ENCODE peak calls at places on chromosomes 12 and 14, in nine cellular contexts. L, Y, A, B, E, K, J, G and S are unnamed samples.

GRCh38 chr12:124992874-124993567 is 424 bp upstream of the BRI3BP start:
- DNase-seq in L (peak), Y (no peak), A (peak), B (no peak), E (no peak), K (peak), J (peak), G (no peak), S (no peak)

GRCh38 chr12:65643595-65644386 is 180.5 kb upstream of the HMGA2 start:
- DNase-seq in L (no peak), Y (no peak), A (peak), B (no peak), E (no peak), K (no peak), J (peak), G (no peak), S (no peak)

GRCh38 chr12:94282675-94283074 is 134.3 kb downstream of the PLXNC1 start:
- DNase-seq in L (no peak), Y (no peak), A (no peak), B (no peak), E (no peak), K (no peak), J (peak), G (peak), S (no peak)

GRCh38 chr12:6276936-6277615 is 33.4 kb upstream of the PLEKHG6 start:
- DNase-seq in L (no peak), Y (no peak), A (peak), B (no peak), E (no peak), K (no peak), J (peak), G (no peak), S (peak)

GRCh38 chr14:91108941-91109611 is 4.8 kb upstream of the DGLUCY start:
- DNase-seq in L (no peak), Y (peak), A (no peak), B (peak), E (no peak), K (no peak), J (no peak), G (peak), S (peak)

GRCh38 chr12:78386871-78387270 is 477.7 kb upstream of the SYT1 start:
- DNase-seq in L (no peak), Y (no peak), A (no peak), B (no peak), E (no peak), K (no peak), J (no peak), G (no peak), S (no peak)

GRCh38 chr14:96928779-96929380 is 131.7 kb downstream of the VRK1 start:
- DNase-seq in L (no peak), Y (no peak), A (no peak), B (no peak), E (no peak), K (no peak), J (no peak), G (no peak), S (no peak)

GRCh38 chr14:89617471-89618291 is 200.6 kb upstream of the FOXN3 start:
- DNase-seq in L (peak), Y (peak), A (peak), B (peak), E (peak), K (no peak), J (peak), G (no peak), S (no peak)

GRCh38 chr14:22623047-22623446 is 21.1 kb downstream of the OR6J1 start:
- DNase-seq in L (no peak), Y (no peak), A (no peak), B (no peak), E (no peak), K (no peak), J (no peak), G (no peak), S (no peak)

GRCh38 chr14:90402009-90402408 is 5.2 kb downstream of the CALM1 start:
- DNase-seq in L (no peak), Y (no peak), A (no peak), B (no peak), E (no peak), K (no peak), J (no peak), G (no peak), S (no peak)

GRCh38 chr12:96776908-96777307 is 130.1 kb upstream of the NEDD1 start:
- DNase-seq in L (no peak), Y (no peak), A (no peak), B (no peak), E (no peak), K (no peak), J (no peak), G (no peak), S (no peak)

GRCh38 chr12:38892090-38892786 is 13.2 kb downstream of the CPNE8 start:
- DNase-seq in L (no peak), Y (no peak), A (peak), B (no peak), E (no peak), K (no peak), J (peak), G (no peak), S (no peak)

GRCh38 chr14:93105362-93105761 is 10.4 kb downstream of the ITPK1 start:
- DNase-seq in L (no peak), Y (no peak), A (peak), B (peak), E (no peak), K (no peak), J (peak), G (peak), S (peak)

GRCh38 chr14:100865682-100866591 is 37.6 kb downstream of the RTL1 start:
- DNase-seq in L (no peak), Y (peak), A (no peak), B (no peak), E (no peak), K (no peak), J (no peak), G (peak), S (peak)

GRCh38 chr12:100311317-100311716 is 44.3 kb downstream of the SCYL2 start:
- DNase-seq in L (no peak), Y (no peak), A (no peak), B (no peak), E (no peak), K (no peak), J (no peak), G (no peak), S (no peak)

GRCh38 chr14:92316937-92317336 is 6.0 kb upstream of the SLC24A4 start:
- DNase-seq in L (no peak), Y (no peak), A (no peak), B (no peak), E (no peak), K (peak), J (no peak), G (no peak), S (no peak)

GRCh38 chr12:55972045-55972843 is 1.6 kb upstream of the RAB5B start:
- DNase-seq in L (no peak), Y (no peak), A (peak), B (no peak), E (no peak), K (no peak), J (peak), G (no peak), S (no peak)

DNA sequence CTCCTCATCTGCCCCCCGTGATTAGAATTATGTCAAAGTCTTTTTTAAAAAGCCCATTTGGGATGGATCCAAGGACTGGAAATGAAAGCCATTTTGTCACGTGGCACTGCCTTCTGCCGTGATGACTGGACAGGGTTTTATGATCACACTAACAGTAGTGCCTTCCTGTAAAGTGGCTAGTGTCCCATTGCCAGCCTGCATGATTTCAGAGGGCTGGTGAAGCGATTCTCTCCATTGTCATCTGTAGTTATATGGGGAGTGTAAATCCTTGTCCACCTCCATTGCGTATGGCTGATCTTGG is 37.6 kb downstream of the CFAP251 start:
- DNase-seq in L (no peak), Y (no peak), A (no peak), B (no peak), E (no peak), K (no peak), J (no peak), G (no peak), S (no peak)
- H3K27ac ChIP-seq in L (no peak), Y (no peak), A (no peak), B (no peak), E (no peak), K (no peak), J (no peak), G (no peak), S (no peak)

DNA sequence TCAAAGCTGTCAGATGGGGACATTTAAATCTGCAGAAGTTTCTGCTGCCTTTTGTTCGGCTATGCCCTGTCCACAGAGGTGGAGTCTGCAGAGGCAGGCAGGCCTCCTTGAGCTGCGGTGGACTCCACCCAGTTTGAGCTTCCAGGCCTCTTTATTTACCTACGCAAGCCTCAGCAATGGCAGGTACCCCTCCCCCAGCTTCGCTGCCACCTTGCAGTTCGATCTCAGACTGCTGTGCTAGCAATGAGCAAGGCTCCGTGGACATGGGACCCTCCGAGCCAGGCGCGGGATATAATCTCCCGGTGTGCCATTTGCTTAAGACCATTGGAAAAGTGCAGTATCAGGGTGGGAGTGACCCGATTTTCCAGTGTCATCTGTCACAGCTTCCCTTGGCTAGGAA is 115.5 kb downstream of the FUT8 start:
- DNase-seq in L (no peak), Y (no peak), A (no peak), B (no peak), E (no peak), K (no peak), J (no peak), G (no peak), S (no peak)
- H3K27ac ChIP-seq in L (no peak), Y (no peak), A (no peak), B (no peak), E (no peak), K (no peak), J (no peak), G (no peak), S (no peak)

DNA sequence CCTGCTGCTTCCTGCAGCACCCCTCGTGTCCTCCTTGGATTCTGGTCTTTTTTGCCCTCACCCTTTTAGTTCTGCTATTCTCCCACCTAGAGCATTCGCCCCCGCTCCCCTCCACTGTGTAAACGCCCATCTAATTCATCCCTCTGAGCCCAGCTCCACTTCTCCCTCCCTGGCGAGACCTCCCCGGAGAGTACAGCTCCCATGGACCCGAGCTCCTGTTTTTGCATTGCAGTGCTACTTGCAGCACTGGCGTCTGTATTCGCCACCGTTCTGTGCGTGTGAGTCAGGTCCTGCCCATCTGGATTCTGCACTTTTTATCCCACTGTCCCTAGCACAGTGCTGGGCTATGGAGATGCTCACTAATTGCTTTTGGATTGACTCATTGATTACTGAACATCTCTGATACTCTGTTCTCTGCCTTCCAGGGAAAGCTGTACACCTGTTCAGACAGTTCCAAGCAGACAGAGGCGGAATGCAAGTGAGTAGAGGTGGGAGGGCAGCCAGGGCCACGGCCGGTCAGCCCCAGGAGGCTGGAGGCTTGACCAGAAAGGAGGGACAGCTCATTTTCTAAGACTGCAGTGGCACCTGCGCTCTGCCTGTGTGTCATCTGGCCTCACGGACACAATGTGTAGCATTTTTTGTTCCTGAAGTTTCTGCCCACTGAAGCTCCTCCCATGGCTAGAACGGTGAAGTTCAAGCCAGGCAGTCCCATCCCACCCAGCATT is 188.4 kb upstream of the FKBP4 start:
- DNase-seq in L (no peak), Y (no peak), A (no peak), B (no peak), E (no peak), K (no peak), J (no peak), G (no peak), S (no peak)
- H3K27ac ChIP-seq in L (no peak), Y (no peak), A (no peak), B (no peak), E (no peak), K (no peak), J (no peak), G (no peak), S (no peak)

GRCh38 chr12:50033317-50033679 is 8.0 kb upstream of the RACGAP1 start:
- DNase-seq in L (no peak), Y (peak), A (no peak), B (no peak), E (no peak), K (no peak), J (no peak), G (no peak), S (peak)
- H3K27ac ChIP-seq in L (no peak), Y (no peak), A (no peak), B (no peak), E (no peak), K (no peak), J (no peak), G (peak), S (no peak)